ENCODE peak calls at places on chromosomes 11 and 22, in five cellular contexts. V is fibroblast of pulmonary artery, T is transverse colon, F is osteoblast, O is psoas muscle. E is an unnamed sample.

GRCh38 chr22:31126128-31126868 is 3.5 kb downstream of the INPP5J start:
- DNase-seq in V (no peak), T (no peak), F (peak), O (no peak), E (peak)

GRCh38 chr11:124923296-124923695 is 4.2 kb downstream of the HEPN1 start:
- DNase-seq in V (no peak), T (no peak), F (no peak), O (no peak), E (no peak)

GRCh38 chr11:64652586-64653387 is 61.8 kb downstream of the SLC22A12 start:
- DNase-seq in V (peak), T (peak), F (peak), O (peak), E (no peak)

GRCh38 chr11:19603771-19604170 is 108.9 kb upstream of the NAV2 start:
- DNase-seq in V (no peak), T (no peak), F (no peak), O (no peak), E (no peak)

GRCh38 chr22:45105281-45105700 is 58.4 kb upstream of the NUP50 start:
- DNase-seq in V (no peak), T (no peak), F (peak), O (no peak), E (no peak)

GRCh38 chr11:44101098-44101497 is 5.6 kb downstream of the EXT2 start:
- DNase-seq in V (no peak), T (no peak), F (no peak), O (no peak), E (no peak)

GRCh38 chr22:39839917-39840510 is 53.5 kb downstream of the ENTHD1 start:
- DNase-seq in V (no peak), T (no peak), F (no peak), O (no peak), E (no peak)

GRCh38 chr11:96317576-96317975 is 25.4 kb downstream of the MAML2 start:
- DNase-seq in V (no peak), T (no peak), F (no peak), O (no peak), E (no peak)

GRCh38 chr11:36751251-36751839 is 153.3 kb upstream of the RAG2 start:
- DNase-seq in V (no peak), T (no peak), F (no peak), O (no peak), E (no peak)

E was measured in chondrocyte.